ENCODE peak calls at places on chromosomes 16 and 17, in six cellular contexts. C is CD8-positive, alpha-beta T cell; O is spleen; Y is AG09309; B is effector memory CD4-positive, alpha-beta T cell; J is RWPE1. F is an unnamed sample.

GRCh38 chr16:69482410-69482951 is 58.1 kb downstream of the CYB5B start:
- DNase-seq in C (no peak), O (no peak), Y (peak), B (no peak), J (no peak), F (no peak)

GRCh38 chr17:17904171-17905035 is 67.6 kb upstream of the SREBF1 start:
- DNase-seq in C (no peak), O (peak), Y (no peak), B (no peak), J (no peak), F (no peak)

GRCh38 chr16:21590287-21590686 is 9.1 kb upstream of the METTL9 start:
- DNase-seq in C (no peak), O (no peak), Y (peak), B (no peak), J (no peak), F (peak)

GRCh38 chr16:67533024-67533560 is 4.5 kb downstream of the RIPOR1 start:
- DNase-seq in C (no peak), O (no peak), Y (no peak), B (no peak), J (no peak), F (no peak)

GRCh38 chr16:75733305-75734141 is 7.2 kb upstream of the CPHXL start:
- DNase-seq in C (no peak), O (no peak), Y (peak), B (no peak), J (no peak), F (no peak)

GRCh38 chr16:66928702-66929388 is 3.5 kb upstream of the RRAD start:
- DNase-seq in C (no peak), O (no peak), Y (no peak), B (no peak), J (no peak), F (no peak)

GRCh38 chr16:81928975-81929374 is 82.3 kb downstream of the SDR42E1 start:
- DNase-seq in C (no peak), O (no peak), Y (no peak), B (no peak), J (peak), F (no peak)

GRCh38 chr17:1629647-1630310 is 1.1 kb upstream of the SLC43A2 start:
- DNase-seq in C (peak), O (peak), Y (no peak), B (peak), J (no peak), F (no peak)

GRCh38 chr17:31320791-31321190 is 631 bp downstream of the EVI2A start:
- DNase-seq in C (no peak), O (no peak), Y (no peak), B (no peak), J (no peak), F (no peak)

GRCh38 chr16:85138825-85139627 is 26.8 kb upstream of the CIBAR2 start:
- DNase-seq in C (no peak), O (no peak), Y (no peak), B (no peak), J (no peak), F (no peak)